ENCODE peak calls at places on chromosomes 7 and 10, in six cellular contexts. One of them, this sample, is unnamed.
A peak's percentile ranks its signal among the peaks of the same experiment; 100 is the strongest.

GRCh38 chr7:121278120-121279021 is 50.4 kb upstream of the WNT16 start:
- DNase-seq in Peyer's patch: no peak
- DNase-seq in A549: no peak
- DNase-seq in PC-9: no peak
- DNase-seq in psoas muscle: no peak
- DNase-seq in CD8-positive, alpha-beta memory T cell: no peak
- DNase-seq in this sample: peak; percentile 25

GRCh38 chr10:113316506-113316905 is 236.3 kb upstream of the HABP2 start:
- DNase-seq in psoas muscle: no peak
- DNase-seq in CD8-positive, alpha-beta memory T cell: no peak
- DNase-seq in PC-9: no peak
- DNase-seq in Peyer's patch: no peak
- DNase-seq in A549: no peak
- DNase-seq in this sample: no peak

GRCh38 chr10:124296121-124296812 is 122.5 kb downstream of the OAT start:
- DNase-seq in CD8-positive, alpha-beta memory T cell: no peak
- DNase-seq in A549: no peak
- DNase-seq in PC-9: no peak
- DNase-seq in psoas muscle: no peak
- DNase-seq in Peyer's patch: peak; percentile 42
- DNase-seq in this sample: no peak

GRCh38 chr7:157477550-157478212 is 140.9 kb downstream of the DNAJB6 start:
- DNase-seq in PC-9: no peak
- DNase-seq in Peyer's patch: no peak
- DNase-seq in A549: no peak
- DNase-seq in psoas muscle: no peak
- DNase-seq in CD8-positive, alpha-beta memory T cell: no peak
- DNase-seq in this sample: no peak

GRCh38 chr10:16999665-17000451 is 129.8 kb downstream of the CUBN start:
- DNase-seq in CD8-positive, alpha-beta memory T cell: no peak
- DNase-seq in PC-9: no peak
- DNase-seq in Peyer's patch: no peak
- DNase-seq in A549: no peak
- DNase-seq in psoas muscle: peak; percentile 25
- DNase-seq in this sample: no peak

GRCh38 chr7:81285142-81285871 is 366.5 kb upstream of the SEMA3C start:
- DNase-seq in psoas muscle: no peak
- DNase-seq in CD8-positive, alpha-beta memory T cell: no peak
- DNase-seq in A549: no peak
- DNase-seq in Peyer's patch: no peak
- DNase-seq in PC-9: peak; percentile 68
- DNase-seq in this sample: peak; percentile 85

GRCh38 chr7:42015413-42015698 is 221.7 kb downstream of the GLI3 start:
- DNase-seq in A549: no peak
- DNase-seq in PC-9: no peak
- DNase-seq in psoas muscle: no peak
- DNase-seq in CD8-positive, alpha-beta memory T cell: no peak
- DNase-seq in Peyer's patch: no peak
- DNase-seq in this sample: no peak

GRCh38 chr7:74056096-74056915 is 27.3 kb upstream of the LIMK1 start:
- DNase-seq in A549: no peak
- DNase-seq in Peyer's patch: no peak
- DNase-seq in psoas muscle: no peak
- DNase-seq in PC-9: no peak
- DNase-seq in CD8-positive, alpha-beta memory T cell: no peak
- DNase-seq in this sample: no peak

GRCh38 chr10:5583525-5584175 is 58.9 kb downstream of the CALML3 start:
- DNase-seq in psoas muscle: no peak
- DNase-seq in Peyer's patch: peak; percentile 81
- DNase-seq in A549: no peak
- DNase-seq in PC-9: peak; percentile 94
- DNase-seq in CD8-positive, alpha-beta memory T cell: no peak
- DNase-seq in this sample: peak; percentile 90

GRCh38 chr7:121328508-121329459 is at the start of gene WNT16:
- DNase-seq in CD8-positive, alpha-beta memory T cell: no peak
- DNase-seq in Peyer's patch: peak; percentile 53
- DNase-seq in psoas muscle: no peak
- DNase-seq in A549: no peak
- DNase-seq in PC-9: no peak
- DNase-seq in this sample: no peak

GRCh38 chr10:110995301-110995700 is 75.9 kb downstream of the SHOC2 start:
- DNase-seq in psoas muscle: no peak
- DNase-seq in CD8-positive, alpha-beta memory T cell: no peak
- DNase-seq in PC-9: no peak
- DNase-seq in A549: no peak
- DNase-seq in Peyer's patch: no peak
- DNase-seq in this sample: no peak

GRCh38 chr7:121904120-121904519 is 31.2 kb downstream of the PTPRZ1 start:
- DNase-seq in A549: no peak
- DNase-seq in Peyer's patch: no peak
- DNase-seq in CD8-positive, alpha-beta memory T cell: no peak
- DNase-seq in psoas muscle: no peak
- DNase-seq in PC-9: no peak
- DNase-seq in this sample: no peak

GRCh38 chr10:36256166-36256565 is 614.1 kb upstream of the FZD8 start:
- DNase-seq in PC-9: no peak
- DNase-seq in CD8-positive, alpha-beta memory T cell: no peak
- DNase-seq in A549: no peak
- DNase-seq in psoas muscle: no peak
- DNase-seq in Peyer's patch: no peak
- DNase-seq in this sample: no peak

GRCh38 chr10:124007773-124008145 is 85.6 kb downstream of the CHST15 start:
- DNase-seq in A549: no peak
- DNase-seq in CD8-positive, alpha-beta memory T cell: no peak
- DNase-seq in Peyer's patch: no peak
- DNase-seq in psoas muscle: no peak
- DNase-seq in PC-9: no peak
- DNase-seq in this sample: no peak

GRCh38 chr7:18529213-18529612 is 33.7 kb downstream of the HDAC9 start:
- DNase-seq in Peyer's patch: no peak
- DNase-seq in PC-9: no peak
- DNase-seq in A549: no peak
- DNase-seq in CD8-positive, alpha-beta memory T cell: no peak
- DNase-seq in psoas muscle: no peak
- DNase-seq in this sample: no peak

GRCh38 chr7:18530224-18531179 is 35.0 kb downstream of the HDAC9 start:
- DNase-seq in A549: no peak
- DNase-seq in psoas muscle: no peak
- DNase-seq in CD8-positive, alpha-beta memory T cell: no peak
- DNase-seq in Peyer's patch: no peak
- DNase-seq in PC-9: no peak
- DNase-seq in this sample: no peak

GRCh38 chr7:18532813-18533212 is 37.3 kb downstream of the HDAC9 start:
- DNase-seq in CD8-positive, alpha-beta memory T cell: no peak
- DNase-seq in PC-9: no peak
- DNase-seq in A549: no peak
- DNase-seq in psoas muscle: no peak
- DNase-seq in Peyer's patch: no peak
- DNase-seq in this sample: no peak

GRCh38 chr7:18534481-18534880 is 38.9 kb downstream of the HDAC9 start:
- DNase-seq in Peyer's patch: no peak
- DNase-seq in CD8-positive, alpha-beta memory T cell: no peak
- DNase-seq in psoas muscle: no peak
- DNase-seq in PC-9: no peak
- DNase-seq in A549: no peak
- DNase-seq in this sample: no peak

DNA sequence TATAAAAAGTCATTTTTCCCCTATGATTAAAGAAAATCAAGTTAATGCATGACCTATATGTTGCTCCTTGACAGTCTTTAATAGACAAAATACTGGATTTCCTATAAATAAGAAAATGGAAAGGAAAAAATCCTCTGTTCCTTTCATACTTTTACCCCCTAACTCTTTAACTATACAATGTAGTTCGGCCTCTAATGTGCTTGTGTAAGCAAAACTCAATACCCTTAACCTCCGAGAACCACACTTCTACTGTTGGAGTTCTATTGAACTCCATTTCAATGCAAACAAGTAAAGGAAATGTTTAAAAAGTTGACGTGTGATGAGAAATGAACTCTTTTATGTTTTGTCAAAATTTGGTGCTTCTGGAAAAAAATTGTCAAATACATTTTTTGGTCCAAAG is 36.0 kb downstream of the HDAC9 start:
- DNase-seq in A549: no peak
- DNase-seq in CD8-positive, alpha-beta memory T cell: no peak
- DNase-seq in Peyer's patch: no peak
- DNase-seq in psoas muscle: no peak
- DNase-seq in PC-9: no peak
- DNase-seq in this sample: no peak
- H3K4me1 ChIP-seq in A549: no peaks in the 10 kb centered on the region
- H3K4me1 ChIP-seq in CD8-positive, alpha-beta memory T cell: no peaks in the 10 kb centered on the region
- H3K4me1 ChIP-seq in Peyer's patch: no peaks in the 10 kb centered on the region
- H3K4me1 ChIP-seq in psoas muscle: peaks cover 41% of the 10 kb centered on the region
- H3K4me1 ChIP-seq in PC-9: no peaks in the 10 kb centered on the region
- H3K4me1 ChIP-seq in this sample: peaks cover 4% of the 10 kb centered on the region

DNA sequence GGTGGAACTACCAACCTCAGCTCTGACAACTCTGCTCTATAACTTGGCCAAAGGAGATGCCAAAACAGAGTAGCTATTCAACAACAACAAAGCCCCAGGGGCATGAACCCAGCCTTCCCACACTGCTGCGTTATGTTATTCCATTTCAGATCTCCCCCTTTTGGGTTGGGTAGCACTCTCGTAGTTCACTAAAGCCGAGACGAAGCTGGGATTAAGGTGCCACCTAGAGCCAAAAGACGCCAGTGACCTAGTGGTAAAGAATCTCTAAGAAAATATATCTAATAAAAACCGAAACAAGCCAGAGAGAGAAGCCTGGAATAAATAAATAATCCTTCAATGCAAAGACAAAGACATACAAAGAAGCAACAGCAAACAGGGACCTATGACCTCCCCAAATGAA is 217.3 kb downstream of the HERPUD2 start:
- DNase-seq in Peyer's patch: no peak
- DNase-seq in A549: no peak
- DNase-seq in psoas muscle: no peak
- DNase-seq in CD8-positive, alpha-beta memory T cell: no peak
- DNase-seq in PC-9: no peak
- DNase-seq in this sample: no peak
- H3K27ac ChIP-seq in Peyer's patch: no peak overlapping the region
- H3K27ac ChIP-seq in A549: no peak overlapping the region
- H3K27ac ChIP-seq in psoas muscle: no peak overlapping the region
- H3K27ac ChIP-seq in CD8-positive, alpha-beta memory T cell: no peak overlapping the region
- H3K27ac ChIP-seq in PC-9: no peak overlapping the region
- H3K27ac ChIP-seq in this sample: no peak overlapping the region

DNA sequence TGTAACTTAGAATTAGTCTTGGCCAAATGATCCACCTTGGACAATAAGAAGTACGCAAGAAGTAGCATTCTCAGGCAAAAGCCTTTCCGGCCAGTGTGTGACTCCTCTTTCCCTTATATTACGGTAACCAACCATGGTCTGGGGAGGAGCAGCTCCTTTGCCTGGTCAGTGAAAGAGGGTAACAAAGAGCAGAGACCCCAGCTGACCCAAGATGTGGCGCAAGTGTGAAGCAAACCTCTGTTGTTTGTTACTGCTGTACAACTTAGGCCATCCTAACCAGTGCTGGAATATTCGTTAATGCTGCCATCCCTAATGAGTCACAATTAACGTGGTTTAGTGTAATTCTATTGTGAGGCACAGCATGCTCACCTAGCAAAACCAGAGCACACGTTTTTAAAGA is 44.0 kb downstream of the HIPK2 start:
- DNase-seq in PC-9: no peak
- DNase-seq in A549: no peak
- DNase-seq in CD8-positive, alpha-beta memory T cell: no peak
- DNase-seq in psoas muscle: no peak
- DNase-seq in Peyer's patch: no peak
- DNase-seq in this sample: no peak
- H3K4me1 ChIP-seq in PC-9: peaks cover 15% of the 10 kb centered on the region
- H3K4me1 ChIP-seq in A549: peaks cover 62% of the 10 kb centered on the region
- H3K4me1 ChIP-seq in CD8-positive, alpha-beta memory T cell: peaks cover 37% of the 10 kb centered on the region
- H3K4me1 ChIP-seq in psoas muscle: peaks cover 89% of the 10 kb centered on the region
- H3K4me1 ChIP-seq in Peyer's patch: no peaks in the 10 kb centered on the region
- H3K4me1 ChIP-seq in this sample: peaks cover 26% of the 10 kb centered on the region

GRCh38 chr10:86162696-86163400 is 203.7 kb downstream of the GRID1 start:
- DNase-seq in PC-9: no peak
- DNase-seq in CD8-positive, alpha-beta memory T cell: no peak
- DNase-seq in psoas muscle: no peak
- DNase-seq in Peyer's patch: peak; percentile 43
- DNase-seq in A549: no peak
- DNase-seq in this sample: no peak

GRCh38 chr10:86164216-86164774 is 202.3 kb downstream of the GRID1 start:
- DNase-seq in psoas muscle: no peak
- DNase-seq in Peyer's patch: peak; percentile 77
- DNase-seq in A549: no peak
- DNase-seq in CD8-positive, alpha-beta memory T cell: no peak
- DNase-seq in PC-9: no peak
- DNase-seq in this sample: no peak

GRCh38 chr10:86165666-86166065 is 200.9 kb downstream of the GRID1 start:
- DNase-seq in A549: no peak
- DNase-seq in Peyer's patch: peak; percentile 13
- DNase-seq in PC-9: no peak
- DNase-seq in psoas muscle: no peak
- DNase-seq in CD8-positive, alpha-beta memory T cell: no peak
- DNase-seq in this sample: no peak

GRCh38 chr10:86163522-86164215 is 202.9 kb downstream of the GRID1 start:
- DNase-seq in psoas muscle: no peak
- DNase-seq in A549: no peak
- DNase-seq in PC-9: no peak
- DNase-seq in CD8-positive, alpha-beta memory T cell: no peak
- DNase-seq in Peyer's patch: peak; percentile 84
- DNase-seq in this sample: no peak

GRCh38 chr10:86164912-86165311 is 201.7 kb downstream of the GRID1 start:
- DNase-seq in PC-9: no peak
- DNase-seq in psoas muscle: no peak
- DNase-seq in Peyer's patch: no peak
- DNase-seq in CD8-positive, alpha-beta memory T cell: no peak
- DNase-seq in A549: no peak
- DNase-seq in this sample: no peak
- H3K27ac ChIP-seq in PC-9: no peak overlapping the region
- H3K27ac ChIP-seq in psoas muscle: no peak overlapping the region
- H3K27ac ChIP-seq in Peyer's patch: peak overlapping the region; percentile 86
- H3K27ac ChIP-seq in CD8-positive, alpha-beta memory T cell: no peak overlapping the region
- H3K27ac ChIP-seq in A549: no peak overlapping the region
- H3K27ac ChIP-seq in this sample: no peak overlapping the region

GRCh38 chr10:121838931-121839330 is 88.9 kb downstream of the ATE1 start:
- DNase-seq in A549: no peak
- DNase-seq in Peyer's patch: no peak
- DNase-seq in CD8-positive, alpha-beta memory T cell: no peak
- DNase-seq in psoas muscle: no peak
- DNase-seq in PC-9: no peak
- DNase-seq in this sample: no peak
- H3K4me1 ChIP-seq in A549: no peaks in the 10 kb centered on the region
- H3K4me1 ChIP-seq in Peyer's patch: no peaks in the 10 kb centered on the region
- H3K4me1 ChIP-seq in CD8-positive, alpha-beta memory T cell: no peaks in the 10 kb centered on the region
- H3K4me1 ChIP-seq in psoas muscle: no peaks in the 10 kb centered on the region
- H3K4me1 ChIP-seq in PC-9: peaks cover 9% of the 10 kb centered on the region
- H3K4me1 ChIP-seq in this sample: peaks cover 5% of the 10 kb centered on the region

DNA sequence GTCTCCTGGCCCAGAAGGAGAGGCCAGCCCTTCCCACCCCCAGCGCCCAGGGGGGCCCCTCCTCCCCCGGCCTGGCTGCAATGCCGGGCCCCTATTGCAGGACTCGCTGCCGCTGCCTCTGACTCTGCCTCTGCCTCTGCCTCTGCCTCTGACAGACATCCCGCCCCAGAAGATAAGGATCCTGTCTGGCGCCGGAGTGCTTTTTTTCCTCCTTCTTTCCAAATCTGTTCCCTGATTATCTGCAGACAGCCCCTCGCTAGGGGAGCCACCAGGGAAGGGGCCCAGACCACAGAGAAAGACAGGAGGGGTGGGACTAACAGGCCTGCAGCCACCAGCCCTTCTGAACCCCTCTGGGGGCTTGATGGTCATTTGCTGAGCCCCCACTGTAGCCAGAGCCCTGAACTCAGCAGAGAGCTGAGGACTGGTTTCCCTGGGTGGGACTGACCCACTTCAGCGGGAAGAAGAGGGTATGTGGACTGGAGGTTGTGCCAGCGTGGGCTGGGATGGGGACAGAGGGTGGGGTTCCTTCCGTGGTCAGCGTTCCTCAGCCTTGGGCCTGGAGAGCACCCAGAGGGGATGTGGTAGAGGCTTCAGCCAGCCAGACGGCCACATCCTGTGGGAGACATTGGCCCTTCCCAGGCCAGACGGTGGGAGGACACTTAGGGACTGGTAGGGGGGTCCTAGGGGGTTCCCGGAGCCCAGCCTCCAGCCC is 22.8 kb downstream of the UNC5B start:
- DNase-seq in Peyer's patch: no peak
- DNase-seq in psoas muscle: peak; percentile 57
- DNase-seq in A549: no peak
- DNase-seq in PC-9: no peak
- DNase-seq in CD8-positive, alpha-beta memory T cell: no peak
- DNase-seq in this sample: no peak
- H3K27ac ChIP-seq in Peyer's patch: peak overlapping the region; percentile 71
- H3K27ac ChIP-seq in psoas muscle: no peak overlapping the region
- H3K27ac ChIP-seq in A549: no peak overlapping the region
- H3K27ac ChIP-seq in PC-9: no peak overlapping the region
- H3K27ac ChIP-seq in CD8-positive, alpha-beta memory T cell: peak overlapping the region; percentile 24
- H3K27ac ChIP-seq in this sample: no peak overlapping the region